ENCODE peak calls at places on chromosomes 12 and 14, in six cellular contexts. M is IMR-90, K is endodermal cell, L is SK-N-MC, G is astrocyte, J is HepG2. Y is an unnamed sample.

GRCh38 chr12:47433876-47434275 is 272.0 kb downstream of the RPAP3 start:
- DNase-seq in M (peak), K (no peak), L (no peak), G (peak), J (no peak), Y (no peak)

GRCh38 chr14:32478027-32478426 is 148.9 kb downstream of the AKAP6 start:
- DNase-seq in M (no peak), K (no peak), L (no peak), G (peak), J (no peak), Y (no peak)

GRCh38 chr12:54040648-54041047 is 7.8 kb downstream of the HOXC5 start:
- DNase-seq in M (no peak), K (no peak), L (no peak), G (no peak), J (no peak), Y (no peak)

GRCh38 chr12:28568083-28568482 is 377.8 kb downstream of the CCDC91 start:
- DNase-seq in M (peak), K (no peak), L (no peak), G (peak), J (no peak), Y (no peak)

GRCh38 chr12:12823308-12823707 is 10.2 kb downstream of the DDX47 start:
- DNase-seq in M (peak), K (no peak), L (no peak), G (peak), J (no peak), Y (no peak)

GRCh38 chr12:5081016-5081415 is 37.3 kb downstream of the KCNA5 start:
- DNase-seq in M (no peak), K (peak), L (no peak), G (no peak), J (no peak), Y (no peak)

GRCh38 chr14:46499521-46499920 is 152.1 kb downstream of the RPL10L start:
- DNase-seq in M (no peak), K (no peak), L (no peak), G (no peak), J (no peak), Y (no peak)

GRCh38 chr14:68255697-68256178 is 436.2 kb downstream of the RAD51B start:
- DNase-seq in M (peak), K (no peak), L (no peak), G (peak), J (no peak), Y (no peak)

GRCh38 chr12:124609041-124609984 is 41.9 kb upstream of the NCOR2 start:
- DNase-seq in M (peak), K (peak), L (peak), G (no peak), J (peak), Y (peak)

GRCh38 chr12:27185234-27186045 is 58.6 kb upstream of the STK38L start:
- DNase-seq in M (peak), K (no peak), L (no peak), G (peak), J (no peak), Y (no peak)

GRCh38 chr14:74085047-74085637 is 386 bp downstream of the LIN52 start:
- DNase-seq in M (peak), K (no peak), L (no peak), G (peak), J (peak), Y (no peak)

GRCh38 chr12:124169577-124169976 is 125.3 kb upstream of the RFLNA start:
- DNase-seq in M (no peak), K (no peak), L (no peak), G (no peak), J (no peak), Y (no peak)

GRCh38 chr12:57242329-57242690 is 8.7 kb downstream of the STAC3 start:
- DNase-seq in M (no peak), K (no peak), L (no peak), G (no peak), J (no peak), Y (no peak)

GRCh38 chr12:20213851-20214250 is 154.5 kb upstream of the PDE3A start:
- DNase-seq in M (no peak), K (no peak), L (no peak), G (no peak), J (no peak), Y (no peak)

GRCh38 chr12:5171701-5172100 is 128.0 kb downstream of the KCNA5 start:
- DNase-seq in M (peak), K (peak), L (no peak), G (peak), J (peak), Y (peak)

GRCh38 chr14:89620436-89620835 is 203.4 kb upstream of the FOXN3 start:
- DNase-seq in M (no peak), K (no peak), L (no peak), G (no peak), J (no peak), Y (no peak)

GRCh38 chr12:64104376-64104775 is 117.7 kb downstream of the KICS2 start:
- DNase-seq in M (no peak), K (no peak), L (no peak), G (peak), J (no peak), Y (no peak)

GRCh38 chr14:89576132-89576923 is 159.3 kb upstream of the FOXN3 start:
- DNase-seq in M (peak), K (peak), L (no peak), G (no peak), J (no peak), Y (no peak)

GRCh38 chr14:77120771-77121743 is 20.5 kb downstream of the ZDHHC22 start:
- DNase-seq in M (no peak), K (peak), L (no peak), G (no peak), J (no peak), Y (no peak)

GRCh38 chr14:101505216-101505970 is 55.9 kb upstream of the DIO3 start:
- DNase-seq in M (no peak), K (peak), L (no peak), G (no peak), J (no peak), Y (no peak)

GRCh38 chr12:127108360-127109215 is 1158.4 kb upstream of the TMEM132C start:
- DNase-seq in M (peak), K (peak), L (peak), G (peak), J (peak), Y (peak)

GRCh38 chr14:31410048-31410654 is 10.2 kb downstream of the HEATR5A start:
- DNase-seq in M (no peak), K (no peak), L (no peak), G (no peak), J (no peak), Y (no peak)

GRCh38 chr12:48828293-48828692 is 10.0 kb downstream of the CACNB3 start:
- DNase-seq in M (no peak), K (no peak), L (no peak), G (no peak), J (no peak), Y (no peak)

GRCh38 chr14:79549515-79549914 is 661.8 kb downstream of the DIO2 start:
- DNase-seq in M (peak), K (no peak), L (no peak), G (peak), J (no peak), Y (no peak)

GRCh38 chr12:52190860-52191729 is 719 bp downstream of the KRT80 start:
- DNase-seq in M (peak), K (no peak), L (no peak), G (no peak), J (no peak), Y (no peak)

GRCh38 chr12:31759621-31760459 is 31.0 kb upstream of the AMN1 start:
- DNase-seq in M (no peak), K (no peak), L (no peak), G (no peak), J (no peak), Y (no peak)

GRCh38 chr14:99677231-99677891 is 6.7 kb upstream of the CYP46A1 start:
- DNase-seq in M (no peak), K (peak), L (no peak), G (peak), J (no peak), Y (no peak)

GRCh38 chr12:104664368-104664767 is 207.6 kb downstream of the CHST11 start:
- DNase-seq in M (no peak), K (no peak), L (no peak), G (no peak), J (no peak), Y (no peak)

GRCh38 chr12:713281-713875 is 39.0 kb upstream of the WNK1 start:
- DNase-seq in M (no peak), K (peak), L (no peak), G (no peak), J (no peak), Y (no peak)

GRCh38 chr12:50764861-50765324 is 992 bp downstream of the ATF1 start:
- DNase-seq in M (peak), K (no peak), L (no peak), G (peak), J (peak), Y (peak)

GRCh38 chr12:45732250-45732649 is 2.7 kb downstream of the ARID2 start:
- DNase-seq in M (peak), K (no peak), L (no peak), G (peak), J (no peak), Y (peak)

GRCh38 chr14:58749066-58749669 is 111.4 kb downstream of the DACT1 start:
- DNase-seq in M (peak), K (no peak), L (no peak), G (peak), J (peak), Y (no peak)

GRCh38 chr12:95147836-95148235 is 69.4 kb downstream of the FGD6 start:
- DNase-seq in M (no peak), K (no peak), L (no peak), G (no peak), J (peak), Y (no peak)

GRCh38 chr14:105890474-105891220 is 364.3 kb downstream of the TMEM121 start:
- DNase-seq in M (no peak), K (peak), L (no peak), G (no peak), J (no peak), Y (no peak)

GRCh38 chr12:38664661-38665269 is 240.6 kb downstream of the CPNE8 start:
- DNase-seq in M (no peak), K (peak), L (no peak), G (no peak), J (peak), Y (no peak)

GRCh38 chr12:33605776-33606175 is 166.2 kb upstream of the SYT10 start:
- DNase-seq in M (no peak), K (no peak), L (no peak), G (no peak), J (peak), Y (no peak)

GRCh38 chr12:124531281-124531745 is 36.1 kb downstream of the NCOR2 start:
- DNase-seq in M (no peak), K (no peak), L (no peak), G (no peak), J (no peak), Y (no peak)

GRCh38 chr14:93936245-93936644 is 9.1 kb downstream of the FAM181A start:
- DNase-seq in M (no peak), K (peak), L (peak), G (no peak), J (no peak), Y (peak)

DNA sequence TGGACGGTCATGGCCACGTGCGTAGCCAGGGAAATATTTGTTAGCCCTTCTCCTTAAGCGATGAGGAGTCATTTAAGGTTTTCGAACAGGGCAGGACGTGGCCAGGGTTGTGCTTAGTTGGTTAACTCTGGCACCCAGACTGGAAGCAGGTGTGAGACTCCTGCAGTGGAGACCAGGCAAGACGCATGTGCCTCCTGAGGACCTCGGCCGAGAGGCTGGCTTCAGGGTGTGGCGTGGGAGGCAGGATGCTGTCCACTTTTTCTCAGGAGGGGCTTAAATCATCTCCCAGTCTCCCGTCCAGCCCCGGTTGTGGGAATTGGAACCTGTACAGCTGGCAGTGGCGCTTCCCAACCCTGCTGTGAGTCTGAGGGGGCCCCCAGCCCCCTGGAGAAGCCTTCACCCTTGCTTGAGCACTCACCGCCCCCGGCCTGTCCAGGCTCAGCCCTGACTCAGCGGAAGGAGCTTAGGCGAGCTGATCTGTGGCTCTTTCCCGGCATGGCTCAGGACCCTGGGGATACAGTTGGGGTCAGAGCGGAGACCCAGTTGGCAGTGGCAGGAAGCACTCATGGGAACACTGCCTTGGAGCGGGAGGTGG is 46.3 kb upstream of the TSPAN9 start:
- DNase-seq in M (no peak), K (peak), L (no peak), G (no peak), J (no peak), Y (no peak)
- H3K9ac ChIP-seq in M (no peak), K (no peak), L (no peak), G (no peak), J (no peak), Y (no peak)

DNA sequence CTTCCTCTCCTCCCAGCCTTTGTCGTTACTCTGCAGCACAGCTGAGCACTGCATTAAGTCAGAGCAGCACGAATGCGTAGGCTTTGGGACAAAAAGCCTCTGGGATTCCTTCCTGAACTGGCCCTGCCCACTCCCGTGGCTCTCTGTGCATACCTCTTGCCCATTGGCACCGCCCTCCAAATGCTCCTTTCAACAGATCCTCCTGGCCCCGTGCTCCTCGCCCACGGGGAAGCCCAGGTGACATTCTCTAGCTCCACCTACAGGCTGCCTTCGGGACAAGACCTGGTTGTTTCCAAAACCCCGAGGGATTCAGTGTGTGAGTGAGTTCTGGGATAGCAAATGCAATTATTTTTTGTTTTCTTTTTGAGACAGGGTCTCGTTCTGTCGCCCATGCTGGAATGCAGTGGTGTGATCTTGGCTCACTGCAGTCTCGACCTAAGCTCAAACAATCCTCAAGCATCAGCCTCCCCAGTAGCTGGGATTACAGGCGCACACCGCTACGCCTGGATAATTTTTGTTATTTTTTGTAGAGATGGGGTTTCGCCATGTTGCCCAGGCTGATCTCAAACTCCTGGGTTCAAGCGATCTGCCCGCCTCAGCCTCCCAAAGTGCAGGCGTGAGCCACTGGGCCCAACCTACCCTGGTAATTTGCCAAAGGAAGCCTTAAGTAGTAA is 17.9 kb upstream of the TDRD9 start:
- DNase-seq in M (peak), K (peak), L (peak), G (peak), J (peak), Y (peak)
- H3K9ac ChIP-seq in M (no peak), K (no peak), L (no peak), G (no peak), J (peak), Y (no peak)

GRCh38 chr12:43835656-43836454 is at the start of gene TMEM117:
- DNase-seq in M (peak), K (peak), L (no peak), G (peak), J (peak), Y (peak)
- H3K9ac ChIP-seq in M (peak), K (peak), L (peak), G (peak), J (peak), Y (peak)

DNA sequence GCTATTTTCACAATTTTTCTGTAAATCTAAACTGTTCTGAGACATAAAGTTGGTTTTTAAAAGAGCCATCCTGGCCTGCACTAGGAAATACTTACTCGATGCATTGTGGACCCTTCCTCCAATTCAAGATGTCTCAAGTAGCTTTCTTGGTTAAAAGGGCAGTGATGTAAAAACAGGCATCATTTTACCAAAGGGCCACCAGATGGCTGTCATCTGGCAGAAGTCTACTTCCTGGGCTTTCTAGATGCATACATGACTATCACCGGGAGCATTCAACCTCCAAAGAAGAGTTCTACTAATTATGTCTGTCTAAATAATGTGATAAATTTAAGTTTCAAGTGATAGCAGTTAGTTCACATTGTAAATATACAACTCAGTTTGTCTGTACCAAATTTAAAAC is 96.8 kb upstream of the FRMD6 start:
- DNase-seq in M (peak), K (no peak), L (no peak), G (no peak), J (no peak), Y (no peak)
- H3K9ac ChIP-seq in M (peak), K (no peak), L (no peak), G (peak), J (no peak), Y (no peak)

GRCh38 chr14:44297437-44297836 is 209.6 kb downstream of the FSCB start:
- DNase-seq in M (no peak), K (no peak), L (no peak), G (no peak), J (no peak), Y (no peak)
- H3K9ac ChIP-seq in M (no peak), K (no peak), L (no peak), G (no peak), J (no peak), Y (no peak)